ENCODE peak calls at places on chromosomes 1 and 21, in seven cellular contexts. X is IMR-90, J is dorsolateral prefrontal cortex, F is fibroblast of lung, I is endothelial cell, M is stomach, B is GM13976. D is an unnamed sample.
A peak's percentile ranks its signal among the peaks of the same experiment; 100 is the strongest.

GRCh38 chr1:90400121-90400520 is 317.0 kb downstream of the BARHL2 start:
- DNase-seq in B (no peak), J (no peak), M (peak; percentile 30), X (peak; percentile 34), I (no peak), F (peak; percentile 40), D (no peak)

GRCh38 chr1:226617109-226617508 is 68.5 kb downstream of the STUM start:
- DNase-seq in X (no peak), M (no peak), F (no peak), B (no peak), I (no peak), J (no peak), D (no peak)

GRCh38 chr1:155186266-155186954 is 12.8 kb downstream of the TRIM46 start:
- DNase-seq in M (peak; percentile 57), B (no peak), I (no peak), X (no peak), F (no peak), J (peak; percentile 17), D (peak; percentile 64)

GRCh38 chr1:155499953-155500621 is 62.5 kb downstream of the ASH1L start:
- DNase-seq in F (peak; percentile 27), M (no peak), I (no peak), B (peak; percentile 33), J (no peak), X (no peak), D (peak; percentile 75)

GRCh38 chr1:36872126-36872754 is 162.1 kb downstream of the GRIK3 start:
- DNase-seq in X (no peak), I (no peak), B (no peak), J (peak; percentile 38), F (no peak), M (no peak), D (no peak)

GRCh38 chr1:224213438-224214119 is 30.5 kb downstream of the DEGS1 start:
- DNase-seq in X (no peak), M (peak; percentile 48), J (no peak), I (no peak), B (no peak), F (no peak), D (peak; percentile 72)

GRCh38 chr1:116373451-116374339 is 651 bp downstream of the ATP1A1 start:
- DNase-seq in F (peak; percentile 49), B (peak; percentile 52), J (peak; percentile 66), M (peak; percentile 78), I (peak; percentile 66), X (peak; percentile 24), D (peak; percentile 79)

GRCh38 chr1:201360486-201360885 is 17.0 kb downstream of the TNNT2 start:
- DNase-seq in F (no peak), I (no peak), J (peak; percentile 29), M (no peak), X (no peak), B (no peak), D (no peak)

GRCh38 chr1:244049969-244050834 is 881 bp upstream of the ZBTB18 start:
- DNase-seq in F (no peak), X (no peak), I (no peak), M (no peak), B (no peak), J (no peak), D (peak; percentile 45)

GRCh38 chr1:169368406-169368769 is 393 bp downstream of the BLZF1 start:
- DNase-seq in X (peak; percentile 2), I (peak; percentile 15), B (no peak), J (peak; percentile 40), F (peak; percentile 23), M (peak; percentile 26), D (peak; percentile 28)

GRCh38 chr21:43322805-43323204 is 104.1 kb downstream of the SIK1 start:
- DNase-seq in J (no peak), M (no peak), I (no peak), B (no peak), F (no peak), X (peak; percentile 17), D (no peak)

GRCh38 chr1:186574951-186575747 is 105.1 kb downstream of the PTGS2 start:
- DNase-seq in F (peak; percentile 72), J (no peak), I (no peak), M (no peak), B (no peak), X (no peak), D (no peak)

GRCh38 chr1:212774584-212774983 is 17.0 kb downstream of the NSL1 start:
- DNase-seq in F (peak; percentile 48), B (no peak), I (no peak), J (no peak), M (no peak), X (peak; percentile 55), D (no peak)

GRCh38 chr1:159867322-159868064 is 5.0 kb upstream of the VSIG8 start:
- DNase-seq in F (no peak), X (no peak), I (no peak), J (no peak), B (no peak), M (peak; percentile 84), D (peak; percentile 89)

GRCh38 chr1:223363856-223364684 is at the start of gene SUSD4:
- DNase-seq in B (peak; percentile 65), J (peak; percentile 75), X (no peak), F (peak; percentile 14), M (peak; percentile 82), I (peak; percentile 55), D (peak; percentile 34)

GRCh38 chr1:219189021-219189824 is 15.5 kb downstream of the LYPLAL1 start:
- DNase-seq in I (no peak), F (peak; percentile 88), B (peak; percentile 27), J (no peak), X (peak; percentile 83), M (no peak), D (no peak)

GRCh38 chr21:15273244-15273643 is 208.4 kb upstream of the NRIP1 start:
- DNase-seq in J (no peak), I (no peak), X (no peak), F (no peak), M (no peak), B (no peak), D (no peak)

GRCh38 chr1:53783056-53783455 is 44.1 kb upstream of the GLIS1 start:
- DNase-seq in X (peak; percentile 52), I (no peak), B (no peak), F (peak; percentile 36), M (no peak), J (no peak), D (no peak)

GRCh38 chr1:9886063-9886742 is 23.9 kb downstream of the CTNNBIP1 start:
- DNase-seq in B (no peak), X (no peak), I (no peak), F (no peak), J (no peak), M (no peak), D (no peak)

GRCh38 chr1:225593414-225593813 is 59.5 kb downstream of the ENAH start:
- DNase-seq in M (no peak), J (no peak), X (no peak), F (no peak), B (no peak), I (no peak), D (no peak)

GRCh38 chr21:20661745-20662470 is 336.3 kb upstream of the NCAM2 start:
- DNase-seq in J (no peak), X (no peak), M (no peak), I (no peak), B (no peak), F (no peak), D (no peak)

GRCh38 chr1:17586172-17586963 is 46.9 kb downstream of the ARHGEF10L start:
- DNase-seq in M (no peak), B (no peak), F (peak; percentile 85), I (no peak), J (no peak), X (peak; percentile 87), D (no peak)

GRCh38 chr1:35298464-35298863 is 30.0 kb downstream of the ZMYM4 start:
- DNase-seq in J (no peak), F (peak; percentile 44), B (peak; percentile 54), X (peak; percentile 36), I (peak; percentile 43), M (peak; percentile 27), D (peak; percentile 27)

GRCh38 chr1:170707959-170708666 is 44.2 kb downstream of the PRRX1 start:
- DNase-seq in J (no peak), F (peak; percentile 99), B (no peak), X (peak; percentile 99), M (no peak), I (no peak), D (no peak)

GRCh38 chr1:84299536-84300260 is 1.8 kb upstream of the SAMD13 start:
- DNase-seq in M (no peak), I (peak; percentile 7), X (peak; percentile 18), F (peak; percentile 19), J (no peak), B (no peak), D (peak; percentile 45)

GRCh38 chr1:21331752-21332480 is 41.7 kb upstream of the ECE1 start:
- DNase-seq in X (no peak), F (no peak), I (no peak), J (no peak), M (no peak), B (no peak), D (no peak)

GRCh38 chr1:150364231-150365003 is 470 bp downstream of the RPRD2 start:
- DNase-seq in F (peak; percentile 77), I (peak; percentile 82), M (peak; percentile 84), B (peak; percentile 59), J (peak; percentile 84), X (peak; percentile 66), D (peak; percentile 76)
- TF ChIP-seq CTCF in F (no peak), I (no peak), M (no peak), B (no peak), J (peak; percentile 30), X (no peak), D (no peak)

DNA sequence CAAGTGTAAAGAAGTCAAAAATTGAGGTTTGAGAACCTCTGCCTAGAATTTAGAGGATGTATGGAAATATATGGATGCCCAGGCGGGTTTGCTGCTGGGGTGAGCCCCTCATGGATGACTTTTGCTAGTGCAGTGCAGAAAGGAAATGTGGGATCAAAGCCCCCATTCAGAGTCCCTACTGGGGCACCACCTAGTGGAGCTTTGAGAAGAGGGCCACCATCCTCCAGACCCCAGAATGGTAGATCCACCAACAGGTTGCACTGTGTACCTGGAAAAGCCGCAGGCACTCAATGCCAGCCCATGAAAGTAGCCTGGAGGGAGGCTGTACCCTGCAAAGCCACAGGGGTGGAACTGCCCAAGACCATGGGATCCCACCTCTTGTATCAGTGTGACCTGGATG is 330.7 kb upstream of the DPYD start:
- DNase-seq in I (no peak), X (no peak), J (no peak), F (no peak), M (no peak), B (no peak), D (no peak)
- TF ChIP-seq CTCF in I (peak; percentile 24), X (no peak), J (no peak), F (no peak), M (no peak), B (no peak), D (no peak)

GRCh38 chr1:241408170-241408569 is 51.2 kb upstream of the RGS7 start:
- DNase-seq in I (no peak), M (no peak), J (no peak), X (peak; percentile 43), B (no peak), F (peak; percentile 3), D (no peak)
- TF ChIP-seq CTCF in I (no peak), M (no peak), J (peak; percentile 33), X (peak; percentile 29), B (no peak), F (peak; percentile 29), D (no peak)

DNA sequence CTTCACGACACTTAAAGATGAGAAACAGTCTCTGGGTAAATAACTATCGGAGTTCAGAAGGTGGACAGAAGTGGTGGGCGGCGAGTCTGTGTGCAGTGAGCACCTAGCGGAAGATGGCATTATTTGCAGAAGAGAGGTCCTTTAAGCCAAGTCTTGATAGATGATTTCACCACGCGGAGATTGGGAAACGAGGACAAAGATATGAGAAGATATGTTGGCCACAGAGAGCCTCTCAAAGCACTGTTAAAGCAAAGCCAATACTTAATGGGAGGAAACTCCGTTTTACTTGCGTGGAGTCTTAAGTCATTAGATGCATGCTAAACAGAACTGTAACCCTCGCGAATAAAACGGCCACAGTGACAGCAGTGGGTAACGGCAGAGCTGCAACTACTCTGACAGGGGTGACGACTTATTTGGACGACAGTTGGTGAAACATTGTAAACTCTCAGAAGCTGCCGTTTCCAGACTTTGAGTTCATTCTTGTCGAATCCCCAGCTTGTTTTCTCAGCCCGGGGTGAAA is 576 bp upstream of the CEP350 start:
- DNase-seq in B (peak; percentile 35), M (no peak), J (no peak), X (peak; percentile 51), I (peak; percentile 22), F (no peak), D (no peak)
- TF ChIP-seq CTCF in B (no peak), M (no peak), J (peak; percentile 25), X (peak; percentile 24), I (no peak), F (no peak), D (peak; percentile 20)

D was measured in colonic mucosa.